ENCODE peak calls at places on chromosomes 11 and 22, in five cellular contexts. P, E, R, Z and L are unnamed samples.

GRCh38 chr11:41201156-41201555 is 258.3 kb downstream of the LRRC4C start:
- DNase-seq in P (no peak), E (peak), R (no peak), Z (no peak), L (peak)

GRCh38 chr11:69174841-69175240 is 19.1 kb downstream of the SMIM38 start:
- DNase-seq in P (no peak), E (no peak), R (no peak), Z (no peak), L (no peak)

GRCh38 chr11:82701847-82702520 is 31.7 kb downstream of the FAM181B start:
- DNase-seq in P (no peak), E (peak), R (peak), Z (peak), L (peak)

GRCh38 chr11:67435031-67435726 is 2.3 kb downstream of the PTPRCAP start:
- DNase-seq in P (no peak), E (no peak), R (no peak), Z (no peak), L (no peak)

GRCh38 chr22:30968015-30968923 is at the start of gene MORC2:
- DNase-seq in P (no peak), E (peak), R (no peak), Z (no peak), L (no peak)

GRCh38 chr11:41879186-41879738 is 419.8 kb upstream of the LRRC4C start:
- DNase-seq in P (peak), E (peak), R (peak), Z (peak), L (peak)

GRCh38 chr22:22810018-22810427 is 77.6 kb upstream of the IGLL5 start:
- DNase-seq in P (no peak), E (peak), R (no peak), Z (peak), L (peak)

GRCh38 chr11:27497284-27497866 is 9.2 kb downstream of the LIN7C start:
- DNase-seq in P (no peak), E (peak), R (no peak), Z (peak), L (peak)

GRCh38 chr11:78231962-78232459 is 43.3 kb downstream of the USP35 start:
- DNase-seq in P (peak), E (peak), R (no peak), Z (peak), L (peak)

GRCh38 chr11:28679795-28680194 is 571.6 kb downstream of the METTL15 start:
- DNase-seq in P (peak), E (peak), R (no peak), Z (peak), L (peak)

GRCh38 chr11:116170526-116171120 is 602.2 kb downstream of the BUD13 start:
- DNase-seq in P (no peak), E (no peak), R (no peak), Z (no peak), L (no peak)

GRCh38 chr22:20807315-20807752 is 33.4 kb downstream of the SERPIND1 start:
- DNase-seq in P (peak), E (peak), R (peak), Z (peak), L (peak)

GRCh38 chr22:20258584-20259335 is 9.4 kb downstream of the RTN4R start:
- DNase-seq in P (no peak), E (no peak), R (no peak), Z (no peak), L (no peak)

GRCh38 chr11:116731097-116731761 is 41.6 kb downstream of the BUD13 start:
- DNase-seq in P (no peak), E (peak), R (no peak), Z (peak), L (no peak)

GRCh38 chr11:18064450-18065048 is 18.5 kb upstream of the TPH1 start:
- DNase-seq in P (no peak), E (no peak), R (no peak), Z (no peak), L (no peak)

GRCh38 chr11:76551400-76551799 is 106.6 kb downstream of the EMSY start:
- DNase-seq in P (no peak), E (peak), R (no peak), Z (peak), L (peak)

GRCh38 chr11:62143727-62144126 is 19.9 kb downstream of the INCENP start:
- DNase-seq in P (no peak), E (no peak), R (no peak), Z (no peak), L (no peak)

GRCh38 chr11:67266424-67267187 is at the start of gene GRK2:
- DNase-seq in P (no peak), E (peak), R (no peak), Z (peak), L (peak)

GRCh38 chr22:29859976-29860766 is 22.1 kb upstream of the ASCC2 start:
- DNase-seq in P (no peak), E (no peak), R (no peak), Z (no peak), L (no peak)

GRCh38 chr11:6625156-6625831 is 6.1 kb upstream of the TPP1 start:
- DNase-seq in P (no peak), E (no peak), R (no peak), Z (no peak), L (no peak)

GRCh38 chr11:112584674-112585073 is 324.0 kb upstream of the PLET1 start:
- DNase-seq in P (no peak), E (no peak), R (no peak), Z (no peak), L (peak)

GRCh38 chr11:20770421-20770935 is 101.1 kb downstream of the NELL1 start:
- DNase-seq in P (no peak), E (no peak), R (no peak), Z (no peak), L (no peak)

GRCh38 chr11:211741-212140 is 4.2 kb downstream of the RIC8A start:
- DNase-seq in P (no peak), E (no peak), R (no peak), Z (no peak), L (no peak)

GRCh38 chr11:100970273-100971164 is 159.1 kb downstream of the PGR start:
- DNase-seq in P (no peak), E (peak), R (no peak), Z (no peak), L (no peak)

GRCh38 chr22:45009881-45010531 is at the start of gene PHF21B:
- DNase-seq in P (no peak), E (peak), R (no peak), Z (peak), L (no peak)

GRCh38 chr11:13680501-13681264 is 12.2 kb downstream of the FAR1 start:
- DNase-seq in P (no peak), E (peak), R (no peak), Z (no peak), L (no peak)

GRCh38 chr11:44972746-44973435 is 22.2 kb upstream of the TP53I11 start:
- DNase-seq in P (no peak), E (no peak), R (no peak), Z (peak), L (no peak)

GRCh38 chr11:82533628-82534353 is 199.9 kb downstream of the FAM181B start:
- DNase-seq in P (no peak), E (no peak), R (no peak), Z (no peak), L (no peak)

DNA sequence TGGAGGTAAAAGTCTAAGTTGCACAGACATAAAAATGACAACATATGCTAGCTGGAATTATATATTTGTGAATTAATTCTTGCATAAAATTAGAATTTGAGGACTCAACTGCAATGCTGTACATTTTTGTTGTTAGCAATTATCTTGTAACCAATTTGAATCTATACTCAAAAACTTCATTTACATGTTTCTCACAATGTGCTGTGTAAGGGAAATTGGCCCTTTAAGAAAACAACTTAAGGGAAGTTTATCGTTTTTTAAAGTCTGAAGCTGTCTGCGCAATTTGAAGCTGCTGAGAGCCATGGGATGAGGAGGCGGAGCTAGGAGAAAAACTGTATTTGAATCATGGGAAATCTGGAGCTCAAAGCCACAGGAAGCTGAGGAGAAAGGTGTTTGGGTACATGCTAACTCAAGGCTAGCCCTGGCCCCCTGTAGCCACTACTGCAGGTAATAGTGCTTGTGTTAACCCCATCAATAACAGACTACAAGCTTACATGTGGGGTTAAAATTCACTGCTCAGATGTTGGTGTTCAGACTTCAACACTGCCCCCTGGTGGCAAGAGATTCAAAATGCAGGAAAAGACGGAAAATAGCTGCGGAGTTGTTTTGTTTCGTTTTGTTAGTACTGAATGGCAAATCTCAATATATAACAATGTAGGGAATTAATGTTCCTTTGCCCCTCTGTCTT is 126.1 kb downstream of the BRD1 start:
- DNase-seq in P (no peak), E (no peak), R (no peak), Z (no peak), L (peak)
- TF ChIP-seq CTCF in P (peak), E (peak), R (peak), Z (peak), L (peak)

DNA sequence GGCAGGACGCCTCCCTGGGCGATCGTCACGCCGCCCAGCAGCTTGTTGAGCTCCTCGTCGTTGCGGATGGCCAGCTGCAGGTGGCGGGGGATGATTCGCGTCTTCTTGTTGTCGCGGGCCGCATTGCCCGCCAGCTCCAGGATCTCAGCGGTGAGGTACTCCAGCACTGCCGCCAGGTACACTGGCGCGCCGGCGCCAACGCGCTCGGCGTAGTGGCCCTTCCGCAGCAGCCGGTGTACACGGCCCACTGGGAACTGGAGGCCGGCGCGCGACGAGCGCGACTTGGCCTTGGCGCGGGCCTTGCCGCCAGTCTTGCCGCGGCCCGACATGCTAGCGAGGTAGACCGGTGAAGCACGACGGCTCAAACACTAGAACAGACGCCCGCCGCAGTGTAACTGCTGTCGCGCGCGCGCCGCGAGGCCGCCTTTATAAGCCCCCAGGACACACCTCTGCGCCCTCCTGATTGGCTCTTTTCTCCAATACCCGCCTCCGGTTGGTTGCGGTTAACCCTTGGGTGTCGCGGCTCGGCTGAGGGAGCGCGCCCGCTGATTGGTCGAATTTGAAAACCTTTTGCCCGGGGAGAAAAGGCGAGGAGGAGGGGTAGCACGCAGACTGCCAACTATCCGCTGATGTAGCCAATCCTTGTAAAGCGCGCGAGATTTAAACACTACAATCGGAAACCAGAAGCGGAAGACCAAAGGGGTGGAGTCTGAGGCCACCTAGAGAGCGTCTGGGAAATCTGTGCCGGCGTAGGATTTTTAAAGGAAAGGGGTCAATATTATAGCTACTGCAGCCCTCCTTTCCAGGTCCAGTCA is 6.4 kb downstream of the DPAGT1 start:
- DNase-seq in P (peak), E (peak), R (peak), Z (peak), L (peak)
- TF ChIP-seq CTCF in P (no peak), E (no peak), R (no peak), Z (no peak), L (peak)

GRCh38 chr11:114399490-114399889 is 821 bp downstream of the C11orf71 start:
- DNase-seq in P (no peak), E (no peak), R (no peak), Z (no peak), L (no peak)

GRCh38 chr11:114392735-114393667 is 7.3 kb downstream of the C11orf71 start:
- DNase-seq in P (no peak), E (no peak), R (no peak), Z (no peak), L (no peak)

GRCh38 chr11:114398303-114398920 is 1.9 kb downstream of the C11orf71 start:
- DNase-seq in P (no peak), E (no peak), R (no peak), Z (no peak), L (no peak)

GRCh38 chr11:114397349-114397982 is 2.8 kb downstream of the C11orf71 start:
- DNase-seq in P (no peak), E (no peak), R (no peak), Z (no peak), L (peak)

GRCh38 chr11:114395776-114396175 is 4.5 kb downstream of the C11orf71 start:
- DNase-seq in P (no peak), E (no peak), R (no peak), Z (no peak), L (peak)
- TF ChIP-seq CTCF in P (peak), E (peak), R (peak), Z (peak), L (peak)

GRCh38 chr22:24944224-24944937 is 2.1 kb downstream of the LHFPL7 start:
- DNase-seq in P (no peak), E (no peak), R (no peak), Z (no peak), L (no peak)

GRCh38 chr22:24935771-24936483 is 10.6 kb downstream of the LHFPL7 start:
- DNase-seq in P (no peak), E (no peak), R (no peak), Z (no peak), L (no peak)

GRCh38 chr22:24942301-24942700 is 4.2 kb downstream of the LHFPL7 start:
- DNase-seq in P (no peak), E (no peak), R (no peak), Z (no peak), L (no peak)

GRCh38 chr22:24937114-24937513 is 9.4 kb downstream of the LHFPL7 start:
- DNase-seq in P (no peak), E (peak), R (no peak), Z (no peak), L (peak)

DNA sequence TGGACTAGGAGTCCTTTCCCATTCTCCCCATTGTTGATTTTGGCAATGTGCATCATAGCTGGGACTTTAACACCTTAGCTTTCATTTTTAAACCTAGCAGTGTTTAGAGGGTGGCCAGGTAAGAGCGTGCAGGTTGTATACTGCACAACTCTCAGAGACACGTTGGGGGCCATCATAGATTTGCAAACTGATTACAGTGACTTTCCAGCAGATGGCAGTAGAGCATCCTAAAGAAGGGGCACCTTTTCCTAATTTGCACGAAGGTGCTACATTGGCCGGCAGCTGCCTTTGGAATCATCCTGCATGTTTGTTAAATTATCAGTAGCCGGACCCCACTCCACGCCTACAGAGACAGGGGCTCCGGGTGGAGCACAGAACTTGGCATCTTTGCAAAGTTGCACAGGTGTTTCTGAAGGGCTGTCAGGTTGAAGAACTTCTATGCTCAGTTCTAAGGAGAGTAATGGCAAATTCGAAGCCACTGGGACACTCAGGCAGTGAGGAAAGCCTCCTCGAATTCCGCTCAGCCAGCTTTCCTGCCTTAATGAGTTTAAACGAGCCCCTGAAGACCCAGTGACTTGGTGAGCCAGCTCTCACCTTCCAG is 7.7 kb downstream of the LHFPL7 start:
- DNase-seq in P (no peak), E (peak), R (no peak), Z (peak), L (peak)
- TF ChIP-seq CTCF in P (peak), E (peak), R (peak), Z (peak), L (peak)

DNA sequence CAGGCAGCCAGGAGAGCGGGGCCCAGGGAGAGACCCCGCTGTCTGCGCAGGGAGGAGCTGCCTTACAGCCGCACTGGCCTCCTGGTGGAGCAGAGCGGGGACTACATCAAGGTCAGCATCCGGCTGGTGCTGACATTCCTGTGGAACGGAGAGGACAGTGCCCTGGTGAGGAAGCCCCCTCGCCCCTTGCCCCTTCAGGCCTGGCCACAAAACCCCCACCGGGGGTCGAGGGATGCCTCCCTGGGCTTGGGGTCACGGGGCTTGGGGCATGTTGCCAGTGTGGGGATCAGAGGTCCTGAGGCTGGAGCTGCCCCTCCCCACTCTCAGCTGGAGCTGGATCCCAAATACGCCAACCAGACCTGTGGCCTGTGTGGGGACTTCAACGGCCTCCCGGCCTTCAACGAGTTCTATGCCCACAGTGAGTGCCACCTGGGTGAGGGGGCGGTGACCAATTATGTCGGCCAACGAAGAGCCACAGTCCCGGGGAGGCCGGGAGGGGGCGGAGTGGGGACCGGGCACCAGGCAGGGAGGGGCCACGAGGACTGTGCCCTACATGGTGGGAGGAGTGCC is 4.2 kb downstream of the MUC5B start:
- DNase-seq in P (no peak), E (peak), R (no peak), Z (no peak), L (no peak)
- TF ChIP-seq CTCF in P (peak), E (peak), R (peak), Z (no peak), L (no peak)

GRCh38 chr11:96794152-96794551 is 404.3 kb downstream of the JRKL start:
- DNase-seq in P (no peak), E (no peak), R (no peak), Z (no peak), L (peak)
- TF ChIP-seq CTCF in P (peak), E (no peak), R (peak), Z (no peak), L (no peak)

GRCh38 chr11:85694385-85694980 is 8.5 kb upstream of the CCDC89 start:
- DNase-seq in P (no peak), E (peak), R (no peak), Z (peak), L (peak)
- TF ChIP-seq CTCF in P (peak), E (peak), R (peak), Z (peak), L (peak)

DNA sequence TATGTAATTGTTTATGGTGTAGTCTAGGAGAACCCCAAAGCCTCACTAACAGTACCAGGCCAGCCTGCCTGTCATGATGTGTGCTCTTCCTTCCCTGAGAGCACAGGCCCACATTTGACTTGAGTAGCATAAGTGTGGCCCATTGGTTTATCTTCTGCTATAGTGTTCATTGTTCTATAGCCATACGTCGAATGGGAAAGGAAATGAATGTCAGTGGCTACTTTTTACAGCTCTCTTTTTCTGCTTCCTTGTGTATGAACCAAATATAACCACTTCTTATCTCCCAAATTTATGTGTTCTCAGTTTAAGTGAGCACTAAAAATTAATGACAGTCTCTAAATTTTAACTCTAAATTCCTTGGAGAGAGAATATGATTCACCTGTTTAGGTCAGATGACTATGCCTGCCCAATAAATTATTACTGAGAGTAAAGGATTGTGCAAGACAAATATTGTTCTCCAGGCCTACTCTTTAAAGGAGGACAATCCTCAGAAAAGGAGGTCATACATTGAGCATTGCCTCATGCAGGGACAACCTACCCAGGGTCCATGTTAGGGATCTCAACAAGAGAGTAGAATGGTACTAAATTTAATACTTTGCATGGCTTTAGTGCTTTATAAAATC is 222.9 kb upstream of the ARHGAP20 start:
- DNase-seq in P (no peak), E (no peak), R (no peak), Z (no peak), L (no peak)
- TF ChIP-seq CTCF in P (no peak), E (no peak), R (no peak), Z (no peak), L (no peak)

GRCh38 chr11:34105079-34105956 is at the start of gene NAT10:
- DNase-seq in P (peak), E (peak), R (peak), Z (peak), L (peak)
- TF ChIP-seq CTCF in P (no peak), E (peak), R (no peak), Z (peak), L (no peak)

GRCh38 chr11:71420455-71421241 is 27.5 kb downstream of the DHCR7 start:
- DNase-seq in P (no peak), E (peak), R (no peak), Z (peak), L (peak)
- TF ChIP-seq CTCF in P (peak), E (peak), R (peak), Z (peak), L (peak)